ENCODE peak calls at places on chromosomes 12 and 14, in four cellular contexts. One of them, this sample, is unnamed.

GRCh38 chr12:70608184-70608583 is 29.0 kb downstream of the PTPRB start:
- DNase-seq in Peyer's patch: no peak
- DNase-seq in prostate gland: no peak
- DNase-seq in ovary: no peak
- DNase-seq in this sample: no peak

GRCh38 chr12:44117368-44117767 is 281.5 kb downstream of the TMEM117 start:
- DNase-seq in ovary: no peak
- DNase-seq in Peyer's patch: no peak
- DNase-seq in prostate gland: no peak
- DNase-seq in this sample: no peak

GRCh38 chr12:94954029-94954685 is 49.3 kb downstream of the NDUFA12 start:
- DNase-seq in prostate gland: peak; percentile 79
- DNase-seq in Peyer's patch: peak; percentile 67
- DNase-seq in ovary: no peak
- DNase-seq in this sample: peak; percentile 72

GRCh38 chr14:58638231-58639205 is 756 bp downstream of the DACT1 start:
- DNase-seq in prostate gland: no peak
- DNase-seq in ovary: peak; percentile 63
- DNase-seq in Peyer's patch: peak; percentile 53
- DNase-seq in this sample: peak; percentile 29

GRCh38 chr12:104258476-104259067 is 43.0 kb downstream of the TXNRD1 start:
- DNase-seq in prostate gland: no peak
- DNase-seq in Peyer's patch: no peak
- DNase-seq in ovary: no peak
- DNase-seq in this sample: no peak

GRCh38 chr12:66740257-66740656 is 61.4 kb upstream of the GRIP1 start:
- DNase-seq in prostate gland: no peak
- DNase-seq in Peyer's patch: no peak
- DNase-seq in ovary: no peak
- DNase-seq in this sample: no peak

GRCh38 chr14:45181329-45181728 is 45.6 kb downstream of the FANCM start:
- DNase-seq in ovary: no peak
- DNase-seq in prostate gland: no peak
- DNase-seq in Peyer's patch: no peak
- DNase-seq in this sample: no peak

GRCh38 chr14:79077096-79077495 is 906.9 kb downstream of the NRXN3 start:
- DNase-seq in prostate gland: peak; percentile 36
- DNase-seq in Peyer's patch: no peak
- DNase-seq in ovary: no peak
- DNase-seq in this sample: peak; percentile 63

GRCh38 chr12:53736602-53737493 is 9.6 kb upstream of the CALCOCO1 start:
- DNase-seq in Peyer's patch: no peak
- DNase-seq in prostate gland: no peak
- DNase-seq in ovary: no peak
- DNase-seq in this sample: no peak
- H3K27me3 ChIP-seq in Peyer's patch: no peaks in the 10 kb centered on the region
- H3K27me3 ChIP-seq in prostate gland: peaks cover 7% of the 10 kb centered on the region
- H3K27me3 ChIP-seq in ovary: no peaks in the 10 kb centered on the region
- H3K27me3 ChIP-seq in this sample: peaks cover 12% of the 10 kb centered on the region

DNA sequence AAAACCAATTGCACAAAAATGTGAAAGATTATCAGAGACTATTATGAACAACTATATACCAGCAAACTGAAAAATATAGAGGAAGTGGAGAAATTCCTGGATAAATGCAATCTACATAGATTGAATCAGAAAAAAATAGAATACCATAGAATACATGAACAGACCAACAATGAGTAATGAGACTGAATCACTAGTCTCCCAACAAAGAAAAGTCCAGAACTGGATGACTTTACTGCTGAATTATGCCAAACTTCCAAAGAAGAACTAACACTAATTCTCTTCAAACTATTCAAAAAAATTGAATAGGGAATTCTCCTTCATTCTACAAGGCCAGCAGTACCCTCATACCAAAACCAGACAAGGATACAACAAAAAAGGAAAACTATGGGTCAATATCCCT is 60.6 kb downstream of the GUCY2C start:
- DNase-seq in prostate gland: no peak
- DNase-seq in Peyer's patch: no peak
- DNase-seq in ovary: no peak
- DNase-seq in this sample: no peak
- TF ChIP-seq POLR2A in prostate gland: no peak
- TF ChIP-seq POLR2A in Peyer's patch: no peak
- TF ChIP-seq POLR2A in ovary: no peak
- TF ChIP-seq POLR2A in this sample: no peak

GRCh38 chr12:68814490-68815231 is 6.7 kb downstream of the MDM2 start:
- DNase-seq in prostate gland: no peak
- DNase-seq in ovary: no peak
- DNase-seq in Peyer's patch: no peak
- DNase-seq in this sample: no peak
- H3K4me3 ChIP-seq in prostate gland: no peak overlapping the region
- H3K4me3 ChIP-seq in ovary: no peak overlapping the region
- H3K4me3 ChIP-seq in Peyer's patch: no peak overlapping the region
- H3K4me3 ChIP-seq in this sample: no peak overlapping the region

DNA sequence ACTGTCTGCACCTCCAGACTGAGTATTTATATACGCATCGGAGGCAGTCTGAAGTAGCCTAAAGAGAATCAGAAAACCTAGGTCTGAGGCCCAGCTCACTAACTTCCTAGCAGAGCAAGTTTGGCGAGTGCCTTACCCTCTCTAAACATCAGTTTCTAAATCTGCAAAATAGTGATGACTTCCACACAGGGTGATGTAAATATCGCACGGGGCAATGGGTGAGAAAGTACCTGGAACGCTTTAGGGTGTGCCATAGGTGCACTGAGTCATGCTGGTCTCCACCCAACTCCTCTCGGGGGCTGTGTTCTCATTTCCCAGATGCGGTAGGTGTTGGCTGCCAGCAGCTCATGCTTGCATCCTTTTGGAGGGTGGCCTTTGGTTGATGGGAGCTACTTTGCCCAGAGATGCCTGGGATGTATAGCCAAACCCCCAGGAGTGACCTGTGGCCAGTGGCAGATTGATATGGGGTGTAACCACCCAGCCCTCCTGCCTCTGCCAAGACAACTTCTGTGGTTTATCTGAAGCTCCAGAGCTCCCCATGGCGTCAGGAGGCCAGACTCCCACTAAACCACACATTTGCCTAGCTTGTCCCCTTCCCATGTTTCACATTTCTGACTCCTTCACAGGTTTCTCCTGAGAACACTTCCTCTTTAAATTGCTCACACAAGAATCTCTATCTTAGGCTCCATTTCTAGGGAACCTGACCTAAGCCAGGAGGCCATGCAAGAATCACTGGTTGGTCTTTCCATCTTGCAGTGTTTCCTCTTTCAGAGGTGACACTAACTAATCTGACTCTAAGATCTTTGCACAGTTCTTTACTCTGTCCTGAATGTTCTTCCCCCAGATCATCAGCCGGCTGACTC is 62.0 kb upstream of the TUNAR start:
- DNase-seq in prostate gland: no peak
- DNase-seq in ovary: no peak
- DNase-seq in Peyer's patch: no peak
- DNase-seq in this sample: no peak
- H3K27me3 ChIP-seq in prostate gland: peaks cover 3% of the 10 kb centered on the region
- H3K27me3 ChIP-seq in ovary: no peaks in the 10 kb centered on the region
- H3K27me3 ChIP-seq in Peyer's patch: no peaks in the 10 kb centered on the region
- H3K27me3 ChIP-seq in this sample: no peaks in the 10 kb centered on the region

DNA sequence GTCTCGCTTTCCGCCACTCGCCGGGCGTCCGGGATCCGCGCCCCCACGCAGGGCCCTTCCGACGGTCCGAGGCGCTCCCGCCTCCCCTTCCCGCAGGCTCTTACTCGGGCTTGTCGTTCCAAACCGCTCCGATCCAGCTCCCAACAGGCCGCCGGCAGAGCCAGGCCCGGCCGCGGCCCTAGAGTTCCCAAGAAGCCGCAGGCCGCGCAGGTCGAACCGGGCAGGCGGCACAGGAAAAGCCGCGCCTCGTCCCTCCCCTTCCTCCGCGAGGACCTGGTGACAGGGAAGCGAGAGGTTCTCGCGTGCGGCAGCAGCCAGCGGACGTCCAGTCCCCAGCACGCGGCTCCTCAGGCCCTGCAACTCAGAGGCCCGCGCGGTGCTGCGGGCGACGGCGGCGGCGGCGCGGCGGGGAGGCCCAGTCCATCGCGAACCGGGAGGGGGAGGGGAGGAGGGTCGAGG is 277 bp downstream of the HECTD1 start:
- DNase-seq in Peyer's patch: no peak
- DNase-seq in prostate gland: no peak
- DNase-seq in ovary: no peak
- DNase-seq in this sample: no peak
- TF ChIP-seq POLR2A in Peyer's patch: peak; percentile 16
- TF ChIP-seq POLR2A in prostate gland: peak; percentile 52
- TF ChIP-seq POLR2A in ovary: peak; percentile 42
- TF ChIP-seq POLR2A in this sample: no peak

DNA sequence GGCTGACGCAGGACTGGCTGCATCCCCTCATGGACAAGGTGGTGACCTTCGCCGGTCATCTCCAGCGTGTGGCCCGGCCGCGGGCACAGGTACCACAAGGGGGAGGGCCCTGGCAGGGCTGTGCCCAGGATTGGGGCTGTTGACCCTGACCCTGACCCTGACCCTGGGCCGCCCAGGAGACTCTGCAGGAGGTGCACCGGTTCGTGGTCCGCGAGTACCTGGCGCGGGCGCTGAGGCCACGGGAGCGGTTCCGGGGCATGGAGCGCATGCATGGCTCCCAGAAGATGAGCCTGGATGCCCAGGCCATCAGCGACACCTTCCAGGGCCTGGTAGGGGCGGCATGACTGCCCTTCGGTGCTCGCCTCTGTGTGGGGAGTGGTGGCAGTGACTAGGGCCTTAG is 12.9 kb downstream of the EXOC3L4 start:
- DNase-seq in prostate gland: no peak
- DNase-seq in Peyer's patch: no peak
- DNase-seq in ovary: no peak
- DNase-seq in this sample: no peak
- H3K4me3 ChIP-seq in prostate gland: no peak overlapping the region
- H3K4me3 ChIP-seq in Peyer's patch: no peak overlapping the region
- H3K4me3 ChIP-seq in ovary: no peak overlapping the region
- H3K4me3 ChIP-seq in this sample: no peak overlapping the region

GRCh38 chr12:132324173-132324572 is 5.2 kb downstream of the GALNT9 start:
- DNase-seq in Peyer's patch: no peak
- DNase-seq in prostate gland: no peak
- DNase-seq in ovary: no peak
- DNase-seq in this sample: no peak
- H3K27me3 ChIP-seq in Peyer's patch: no peaks in the 10 kb centered on the region
- H3K27me3 ChIP-seq in prostate gland: peaks cover 23% of the 10 kb centered on the region
- H3K27me3 ChIP-seq in ovary: no peaks in the 10 kb centered on the region
- H3K27me3 ChIP-seq in this sample: peaks cover 8% of the 10 kb centered on the region

DNA sequence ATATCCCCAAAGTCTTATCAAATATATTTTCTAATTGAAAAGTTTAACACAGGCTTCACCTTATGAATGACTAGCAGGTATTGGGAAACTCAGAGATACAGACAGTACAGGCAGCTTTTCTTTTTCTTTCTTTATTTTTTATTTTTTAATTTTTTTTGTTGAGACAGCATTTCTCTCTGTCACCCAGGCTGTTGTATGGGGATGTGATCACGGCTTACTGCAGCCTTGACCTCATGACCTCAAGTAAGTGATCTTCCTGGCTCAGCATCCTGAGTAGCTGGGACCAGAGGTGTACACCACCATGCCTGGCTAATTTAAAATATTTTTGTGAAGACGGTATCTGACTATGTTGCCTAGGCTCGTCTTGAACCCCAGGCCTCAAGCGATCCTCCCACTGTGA is 85.0 kb downstream of the BRMS1L start:
- DNase-seq in Peyer's patch: no peak
- DNase-seq in ovary: no peak
- DNase-seq in prostate gland: no peak
- DNase-seq in this sample: no peak
- TF ChIP-seq POLR2A in Peyer's patch: no peak
- TF ChIP-seq POLR2A in ovary: no peak
- TF ChIP-seq POLR2A in prostate gland: no peak
- TF ChIP-seq POLR2A in this sample: no peak

GRCh38 chr12:6631549-6631961 is 4.2 kb downstream of the LPAR5 start:
- DNase-seq in prostate gland: no peak
- DNase-seq in ovary: no peak
- DNase-seq in Peyer's patch: peak; percentile 88
- DNase-seq in this sample: no peak
- H3K4me3 ChIP-seq in prostate gland: no peak overlapping the region
- H3K4me3 ChIP-seq in ovary: no peak overlapping the region
- H3K4me3 ChIP-seq in Peyer's patch: peak overlapping the region; percentile 53
- H3K4me3 ChIP-seq in this sample: no peak overlapping the region

This sample was measured in body of pancreas.